ENCODE peak calls at places on chromosomes 4 and X, in eight cellular contexts. V, K, I, Z, U, F, L and J are unnamed samples.

GRCh38 chrX:132217203-132218073 is 1.8 kb downstream of the RAP2C start:
- DNase-seq in V (peak; percentile 81), K (peak; percentile 30), I (peak; percentile 81), Z (peak; percentile 81), U (peak; percentile 69), F (peak; percentile 81), L (peak; percentile 74), J (peak; percentile 63)

GRCh38 chr4:31307026-31307425 is 586.9 kb downstream of the PCDH7 start:
- DNase-seq in V (peak; percentile 23), K (no peak), I (no peak), Z (no peak), U (no peak), F (no peak), L (no peak), J (no peak)

GRCh38 chr4:79852305-79852730 is 220.7 kb downstream of the ANTXR2 start:
- DNase-seq in V (no peak), K (no peak), I (no peak), Z (no peak), U (peak; percentile 5), F (no peak), L (peak; percentile 40), J (peak; percentile 19)

GRCh38 chr4:102723511-102723910 is 37.3 kb downstream of the MANBA start:
- DNase-seq in V (no peak), K (no peak), I (no peak), Z (no peak), U (no peak), F (no peak), L (no peak), J (no peak)

GRCh38 chr4:174136013-174136412 is 147.5 kb downstream of the FBXO8 start:
- DNase-seq in V (no peak), K (no peak), I (no peak), Z (no peak), U (no peak), F (no peak), L (no peak), J (peak; percentile 31)

GRCh38 chr4:41957634-41958033 is 22.4 kb downstream of the TMEM33 start:
- DNase-seq in V (peak; percentile 26), K (no peak), I (no peak), Z (peak; percentile 18), U (no peak), F (no peak), L (peak; percentile 24), J (no peak)

GRCh38 chr4:168059251-168059650 is 33.1 kb upstream of the ANXA10 start:
- DNase-seq in V (peak; percentile 66), K (no peak), I (no peak), Z (no peak), U (no peak), F (no peak), L (no peak), J (no peak)

GRCh38 chr4:22420291-22420690 is 95.6 kb downstream of the ADGRA3 start:
- DNase-seq in V (no peak), K (no peak), I (no peak), Z (no peak), U (no peak), F (no peak), L (no peak), J (no peak)

GRCh38 chr4:5051692-5052423 is 578 bp downstream of the STK32B start:
- DNase-seq in V (no peak), K (no peak), I (no peak), Z (peak; percentile 40), U (no peak), F (no peak), L (no peak), J (no peak)

GRCh38 chr4:89598602-89599001 is 238.4 kb downstream of the SNCA start:
- DNase-seq in V (peak; percentile 29), K (no peak), I (no peak), Z (no peak), U (no peak), F (no peak), L (peak; percentile 26), J (no peak)

GRCh38 chr4:119525005-119525749 is 103.4 kb downstream of the PDE5A start:
- DNase-seq in V (peak; percentile 67), K (no peak), I (no peak), Z (no peak), U (no peak), F (no peak), L (no peak), J (no peak)

GRCh38 chr4:47662975-47663374 is 174.9 kb downstream of the CORIN start:
- DNase-seq in V (peak; percentile 20), K (no peak), I (no peak), Z (peak; percentile 21), U (no peak), F (peak; percentile 6), L (peak; percentile 29), J (peak; percentile 49)

GRCh38 chr4:39721788-39722187 is 23.9 kb downstream of the UBE2K start:
- DNase-seq in V (no peak), K (no peak), I (no peak), Z (no peak), U (no peak), F (no peak), L (no peak), J (no peak)

GRCh38 chrX:43456056-43456455 is 200.0 kb upstream of the MAOA start:
- DNase-seq in V (no peak), K (no peak), I (no peak), Z (no peak), U (no peak), F (peak; percentile 22), L (no peak), J (peak; percentile 61)

GRCh38 chrX:133699023-133699728 is 283.9 kb upstream of the GPC4 start:
- DNase-seq in V (peak; percentile 39), K (no peak), I (no peak), Z (no peak), U (no peak), F (no peak), L (no peak), J (no peak)

GRCh38 chr4:113103556-113103955 is 54.1 kb downstream of the ANK2 start:
- DNase-seq in V (peak; percentile 30), K (no peak), I (no peak), Z (no peak), U (no peak), F (no peak), L (no peak), J (no peak)

GRCh38 chrX:9902651-9903050 is 64.5 kb upstream of the CLDN34 start:
- DNase-seq in V (peak; percentile 78), K (no peak), I (no peak), Z (no peak), U (no peak), F (no peak), L (no peak), J (no peak)

GRCh38 chr4:95835672-95836071 is 4.2 kb upstream of the PDHA2 start:
- DNase-seq in V (peak; percentile 23), K (no peak), I (no peak), Z (peak; percentile 25), U (no peak), F (peak; percentile 33), L (peak; percentile 24), J (peak; percentile 27)
- TF ChIP-seq CTCF in V (peak; percentile 43), K (no peak), I (no peak), Z (peak; percentile 60), U (peak; percentile 28), F (peak; percentile 53), L (peak; percentile 23), J (peak; percentile 58)

GRCh38 chr4:177190995-177191568 is 118.6 kb upstream of the NEIL3 start:
- DNase-seq in V (no peak), K (no peak), I (no peak), Z (no peak), U (no peak), F (no peak), L (no peak), J (no peak)

GRCh38 chr4:177191586-177191985 is 118.1 kb upstream of the NEIL3 start:
- DNase-seq in V (no peak), K (no peak), I (no peak), Z (no peak), U (no peak), F (no peak), L (no peak), J (no peak)

GRCh38 chr4:177201614-177202013 is 108.1 kb upstream of the NEIL3 start:
- DNase-seq in V (no peak), K (no peak), I (no peak), Z (no peak), U (no peak), F (no peak), L (no peak), J (no peak)

GRCh38 chr4:177194906-177195305 is 114.8 kb upstream of the NEIL3 start:
- DNase-seq in V (peak; percentile 43), K (no peak), I (no peak), Z (no peak), U (no peak), F (no peak), L (no peak), J (no peak)

DNA sequence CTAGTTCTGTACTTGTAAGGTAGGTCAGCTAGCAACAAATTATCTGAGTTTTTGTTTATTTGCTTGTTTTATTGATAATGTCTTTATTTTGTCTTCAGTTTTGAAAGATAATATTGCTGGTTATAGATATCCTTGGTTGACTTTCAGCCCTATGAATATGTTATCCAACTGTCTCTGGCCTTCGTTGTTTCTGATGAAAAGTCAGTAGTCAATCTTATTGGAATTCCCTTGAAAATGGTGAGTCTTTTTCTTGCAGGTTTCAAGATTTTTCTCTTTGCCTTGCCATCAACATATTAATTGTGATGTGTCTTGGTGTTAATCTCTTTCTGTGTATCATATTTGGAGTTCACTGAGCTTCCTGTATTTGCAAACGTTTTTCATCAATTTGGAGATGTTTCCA is 113.1 kb upstream of the NEIL3 start:
- DNase-seq in V (no peak), K (no peak), I (no peak), Z (no peak), U (no peak), F (no peak), L (no peak), J (no peak)
- TF ChIP-seq CTCF in V (no peak), K (no peak), I (no peak), Z (no peak), U (no peak), F (no peak), L (no peak), J (no peak)

DNA sequence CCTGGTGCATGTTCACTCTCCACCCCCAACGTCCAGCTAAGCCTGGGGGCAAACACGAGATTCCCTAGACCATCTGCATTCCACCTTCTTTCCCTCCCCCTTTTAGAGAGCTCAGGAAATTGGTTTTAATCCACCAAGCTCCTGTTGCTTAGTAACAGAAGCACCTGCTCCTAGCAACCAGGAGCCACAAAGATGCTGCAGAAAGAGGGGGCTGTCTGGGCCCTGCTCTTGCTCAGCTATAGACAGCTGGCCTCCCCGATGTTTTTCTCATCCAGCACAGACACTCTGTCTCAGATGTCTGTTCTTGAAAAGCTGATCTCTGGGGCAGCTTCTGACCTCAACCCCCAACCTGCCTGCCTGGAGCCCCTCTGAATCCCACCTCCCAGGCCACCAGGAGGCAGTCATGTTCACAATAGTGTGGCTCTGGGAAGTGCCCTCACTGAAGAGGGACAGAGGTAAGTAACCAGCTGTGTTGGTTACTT is 71.5 kb downstream of the SLC16A2 start:
- DNase-seq in V (no peak), K (no peak), I (no peak), Z (peak; percentile 10), U (no peak), F (peak; percentile 10), L (no peak), J (peak; percentile 53)
- TF ChIP-seq CTCF in V (peak; percentile 36), K (no peak), I (no peak), Z (peak; percentile 28), U (peak; percentile 6), F (no peak), L (no peak), J (peak; percentile 17)

GRCh38 chr4:111778543-111778942 is 366.7 kb upstream of the FAM241A start:
- DNase-seq in V (no peak), K (no peak), I (no peak), Z (no peak), U (no peak), F (no peak), L (peak; percentile 15), J (no peak)
- TF ChIP-seq CTCF in V (no peak), K (no peak), I (no peak), Z (no peak), U (no peak), F (no peak), L (peak; percentile 65), J (peak; percentile 12)